ENCODE peak calls at places on chromosomes 13 and 19, in six cellular contexts. Y is mesenchymal stem cell; P is epithelial cell of esophagus; F is H54; H is stimulated activated CD4-positive, alpha-beta T cell treated with anti-CD3 and anti-CD28 coated beads, Interleukin-4, amount 100 ng/mL, for 4 hours; U is stimulated activated CD8-positive, alpha-beta memory T cell treated with anti-CD3 and anti-CD28 coated beads, Interleukin-15, amount 100 ng/mL, for 24 hours. E is an unnamed sample.
A peak's percentile ranks its signal among the peaks of the same experiment; 100 is the strongest.

GRCh38 chr19:2014731-2015610 is 543 bp downstream of the BTBD2 start:
- DNase-seq in P (peak; percentile 16), U (no peak), F (peak; percentile 56), Y (no peak), H (peak; percentile 26), E (peak; percentile 50)

GRCh38 chr19:1027020-1027952 is 878 bp downstream of the CNN2 start:
- DNase-seq in Y (no peak), F (no peak), H (no peak), P (peak; percentile 49), U (no peak), E (no peak)

GRCh38 chr13:79631260-79631659 is 150.3 kb downstream of the NDFIP2 start:
- DNase-seq in P (peak; percentile 98), Y (peak; percentile 72), F (peak; percentile 26), U (no peak), H (no peak), E (peak; percentile 91)

GRCh38 chr13:42574435-42575311 is 721 bp downstream of the TNFSF11 start:
- DNase-seq in U (peak; percentile 26), F (no peak), Y (peak; percentile 14), H (peak; percentile 67), P (peak; percentile 20), E (no peak)

GRCh38 chr19:2488942-2489731 is 13.2 kb downstream of the GADD45B start:
- DNase-seq in F (no peak), Y (peak; percentile 58), P (peak; percentile 40), H (no peak), U (no peak), E (no peak)

GRCh38 chr19:5459360-5459759 is 4.1 kb downstream of the ZNRF4 start:
- DNase-seq in P (no peak), H (no peak), F (no peak), U (no peak), Y (no peak), E (no peak)

GRCh38 chr13:48679941-48680630 is 26.4 kb downstream of the CYSLTR2 start:
- DNase-seq in H (no peak), F (no peak), P (no peak), U (no peak), Y (no peak), E (no peak)

GRCh38 chr13:70191034-70191433 is 82.8 kb upstream of the KLHL1 start:
- DNase-seq in P (no peak), F (no peak), Y (no peak), U (no peak), H (no peak), E (no peak)

GRCh38 chr19:21841081-21841783 is 5.2 kb upstream of the ZNF43 start:
- DNase-seq in Y (no peak), H (no peak), P (no peak), F (no peak), U (no peak), E (no peak)

E was measured in RWPE1.